ENCODE peak calls at places on chromosome 17, in four cellular contexts. C is CD8-positive, alpha-beta memory T cell; N is thyroid gland; H is keratinocyte. U is an unnamed sample.

GRCh38 chr17:48357727-48358126 is 72.3 kb downstream of the SKAP1 start:
- DNase-seq in H (no peak), C (no peak), N (no peak), U (no peak)

GRCh38 chr17:65362826-65363225 is 198.6 kb downstream of the AXIN2 start:
- DNase-seq in N (no peak), H (no peak), C (no peak), U (no peak)

GRCh38 chr17:5699789-5700188 is 115.5 kb upstream of the NLRP1 start:
- DNase-seq in N (no peak), C (no peak), H (no peak), U (no peak)

GRCh38 chr17:50535407-50535806 is 2.9 kb downstream of the EPN3 start:
- DNase-seq in C (no peak), H (no peak), N (no peak), U (no peak)

GRCh38 chr17:48148029-48148759 is 40.6 kb downstream of the SNX11 start:
- DNase-seq in N (no peak), H (no peak), C (no peak), U (no peak)

GRCh38 chr17:11515901-11516300 is 82.4 kb upstream of the DNAH9 start:
- DNase-seq in C (no peak), N (no peak), H (no peak), U (no peak)

GRCh38 chr17:66398059-66398458 is 95.6 kb downstream of the PRKCA start:
- DNase-seq in H (no peak), N (no peak), C (no peak), U (no peak)

GRCh38 chr17:19773534-19773933 is 25.4 kb upstream of the ALDH3A1 start:
- DNase-seq in N (no peak), H (no peak), C (no peak), U (no peak)

GRCh38 chr17:35540589-35541404 is 3.3 kb upstream of the SLFN12L start:
- DNase-seq in N (peak; percentile 15), H (no peak), C (peak; percentile 58), U (peak; percentile 25)

GRCh38 chr17:37490638-37491614 is 1.2 kb downstream of the DUSP14 start:
- DNase-seq in H (peak; percentile 79), C (no peak), N (peak; percentile 57), U (peak; percentile 90)

GRCh38 chr17:57935833-57936807 is 19.1 kb downstream of the CUEDC1 start:
- DNase-seq in N (peak; percentile 73), H (no peak), C (no peak), U (peak; percentile 87)

GRCh38 chr17:1474402-1475189 is 17.9 kb downstream of the MYO1C start:
- DNase-seq in H (no peak), C (no peak), N (no peak), U (no peak)

GRCh38 chr17:38958756-38959155 is 8.4 kb downstream of the FBXO47 start:
- DNase-seq in H (no peak), C (no peak), N (no peak), U (peak; percentile 85)

GRCh38 chr17:38868968-38869646 is 751 bp upstream of the LASP1 start:
- DNase-seq in N (peak; percentile 91), H (no peak), C (peak; percentile 91), U (peak; percentile 87)

GRCh38 chr17:82424001-82424862 is 5.8 kb upstream of the OGFOD3 start:
- DNase-seq in C (peak; percentile 64), H (no peak), N (peak; percentile 58), U (peak; percentile 54)

GRCh38 chr17:43033947-43034622 is 9.1 kb downstream of the RND2 start:
- DNase-seq in N (peak; percentile 79), H (no peak), C (no peak), U (no peak)

GRCh38 chr17:29032798-29033197 is 10.1 kb upstream of the PIPOX start:
- DNase-seq in C (no peak), H (no peak), N (no peak), U (no peak)

GRCh38 chr17:36066365-36066945 is 2.4 kb downstream of the CCL18 start:
- DNase-seq in C (peak; percentile 69), H (no peak), N (no peak), U (no peak)

GRCh38 chr17:62067165-62068145 is 2.4 kb upstream of the MED13 start:
- DNase-seq in H (no peak), C (no peak), N (no peak), U (no peak)

GRCh38 chr17:8176998-8177731 is 985 bp upstream of the TMEM107 start:
- DNase-seq in N (no peak), H (no peak), C (no peak), U (no peak)

GRCh38 chr17:43092891-43093290 is 32.3 kb downstream of the BRCA1 start:
- DNase-seq in H (no peak), N (no peak), C (no peak), U (peak; percentile 73)

GRCh38 chr17:348692-349425 is 3.7 kb downstream of the RPH3AL start:
- DNase-seq in H (peak; percentile 48), C (no peak), N (peak; percentile 87), U (no peak)

GRCh38 chr17:31467502-31468256 is 76.2 kb downstream of the RAB11FIP4 start:
- DNase-seq in H (no peak), C (no peak), N (no peak), U (no peak)

GRCh38 chr17:68288375-68288774 is 2.6 kb downstream of the SLC16A6 start:
- DNase-seq in C (no peak), N (no peak), H (no peak), U (no peak)

DNA sequence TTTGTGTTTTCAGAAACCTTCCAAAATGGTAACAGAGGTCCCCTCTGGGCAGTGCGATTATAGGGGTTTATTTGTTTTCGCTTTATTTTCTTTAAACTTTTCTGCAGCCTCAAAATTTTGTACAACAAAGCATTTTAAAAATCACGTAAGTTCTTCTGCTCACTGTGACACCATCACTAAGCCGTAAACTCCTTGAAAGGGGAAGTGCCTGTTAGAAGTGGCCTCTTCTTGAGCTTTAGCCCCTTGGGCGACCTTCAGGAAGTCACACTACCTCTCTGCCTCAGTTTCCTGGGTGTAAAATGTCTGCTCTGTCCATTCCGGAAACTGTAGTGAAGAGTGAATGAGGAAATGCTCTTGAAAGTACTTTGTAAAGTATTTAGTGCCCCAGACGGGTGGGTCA is 26.6 kb downstream of the ARHGAP27 start:
- DNase-seq in C (peak; percentile 12), N (no peak), H (no peak), U (no peak)
- H3K4me3 ChIP-seq in C (no peak overlapping the region), N (no peak overlapping the region), H (no peak overlapping the region), U (no peak overlapping the region)

GRCh38 chr17:78166416-78166815 is 2.0 kb upstream of the SYNGR2 start:
- DNase-seq in C (no peak), N (no peak), H (no peak), U (no peak)
- H3K4me3 ChIP-seq in C (no peak overlapping the region), N (no peak overlapping the region), H (no peak overlapping the region), U (no peak overlapping the region)

DNA sequence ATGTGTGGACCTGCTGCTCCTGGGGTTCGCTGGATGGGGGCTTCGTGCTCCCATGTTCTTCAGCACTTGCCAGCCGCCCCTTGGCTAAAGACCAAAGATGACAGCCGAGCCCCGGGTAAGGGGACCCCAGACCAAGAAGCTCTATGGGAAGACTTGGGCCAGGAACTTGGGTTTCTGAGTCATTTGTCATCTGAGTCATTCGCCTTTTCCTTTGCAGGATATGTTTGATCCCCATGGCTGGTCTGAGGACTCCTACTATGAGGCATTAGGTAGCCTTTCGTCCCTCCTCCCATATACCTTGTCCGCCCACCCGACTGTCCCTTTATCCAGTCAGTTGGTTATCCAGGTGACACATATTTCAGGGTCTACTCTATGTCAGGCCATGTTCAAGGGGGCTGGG is 17.7 kb upstream of the ITGB4 start:
- DNase-seq in H (no peak), C (no peak), N (no peak), U (no peak)
- H3K4me3 ChIP-seq in H (no peak overlapping the region), C (no peak overlapping the region), N (no peak overlapping the region), U (no peak overlapping the region)

GRCh38 chr17:80477647-80478478 is 1.5 kb upstream of the NPTX1 start:
- DNase-seq in H (no peak), C (no peak), N (no peak), U (peak; percentile 32)
- H3K4me3 ChIP-seq in H (peak overlapping the region; percentile 22), C (no peak overlapping the region), N (no peak overlapping the region), U (peak overlapping the region; percentile 9)

GRCh38 chr17:73551144-73551543 is 93.1 kb downstream of the SDK2 start:
- DNase-seq in N (no peak), C (no peak), H (no peak), U (no peak)
- H3K4me3 ChIP-seq in N (no peak overlapping the region), C (no peak overlapping the region), H (no peak overlapping the region), U (no peak overlapping the region)

DNA sequence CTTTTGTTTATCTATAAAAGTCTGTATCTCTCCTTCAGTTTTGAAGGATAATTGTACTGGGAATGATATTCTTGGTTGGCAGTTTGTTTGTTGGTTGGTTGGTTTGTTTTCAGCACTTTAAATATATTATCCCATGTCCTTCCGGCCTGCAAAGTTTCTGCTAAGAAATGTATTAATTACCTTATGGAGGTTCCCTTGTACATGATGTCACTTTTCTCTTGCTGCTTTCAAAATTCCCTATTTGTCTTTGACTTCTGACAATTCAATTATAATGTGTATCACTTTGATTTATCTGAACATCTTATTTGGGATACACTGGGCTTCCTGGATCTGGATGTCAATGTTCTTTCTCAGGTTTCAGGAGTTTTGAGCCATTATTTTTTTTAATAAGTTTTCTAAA is 4.1 kb upstream of the KRT34 start:
- DNase-seq in C (no peak), N (no peak), H (no peak), U (no peak)
- H3K4me3 ChIP-seq in C (no peak overlapping the region), N (no peak overlapping the region), H (no peak overlapping the region), U (no peak overlapping the region)

GRCh38 chr17:74430706-74431567 is 951 bp upstream of the GPRC5C start:
- DNase-seq in N (peak; percentile 100), C (no peak), H (no peak), U (peak; percentile 42)

GRCh38 chr17:74427763-74428153 is 4.1 kb upstream of the GPRC5C start:
- DNase-seq in H (no peak), N (no peak), C (no peak), U (no peak)

GRCh38 chr17:74431568-74432483 is at the start of gene GPRC5C:
- DNase-seq in N (peak; percentile 95), C (peak; percentile 62), H (no peak), U (no peak)

GRCh38 chr17:74430385-74430705 is 1.5 kb upstream of the GPRC5C start:
- DNase-seq in N (no peak), H (no peak), C (no peak), U (no peak)

GRCh38 chr17:74429604-74430384 is 2.1 kb upstream of the GPRC5C start:
- DNase-seq in C (no peak), N (peak; percentile 89), H (no peak), U (no peak)
- H3K4me3 ChIP-seq in C (no peak overlapping the region), N (no peak overlapping the region), H (peak overlapping the region; percentile 58), U (no peak overlapping the region)

GRCh38 chr17:27985306-27985705 is 57.2 kb upstream of the NLK start:
- DNase-seq in H (no peak), C (no peak), N (no peak), U (no peak)
- H3K4me3 ChIP-seq in H (no peak overlapping the region), C (no peak overlapping the region), N (no peak overlapping the region), U (no peak overlapping the region)

U was measured in AG10803.